ENCODE peak calls at places on chromosomes 3 and 15, in four cellular contexts. One of them, this sample, is unnamed.

GRCh38 chr3:56357266-56357665 is 111.0 kb downstream of the ERC2 start:
- DNase-seq in ovary: no peak
- DNase-seq in mammary epithelial cell: no peak
- DNase-seq in GM06990: no peak
- DNase-seq in this sample: no peak

GRCh38 chr15:87998658-87999057 is 257.9 kb downstream of the NTRK3 start:
- DNase-seq in GM06990: no peak
- DNase-seq in ovary: no peak
- DNase-seq in mammary epithelial cell: no peak
- DNase-seq in this sample: no peak

GRCh38 chr3:54966979-54967378 is 39.1 kb upstream of the LRTM1 start:
- DNase-seq in ovary: no peak
- DNase-seq in GM06990: no peak
- DNase-seq in mammary epithelial cell: no peak
- DNase-seq in this sample: no peak

GRCh38 chr15:67946701-67947100 is 106.9 kb upstream of the RNU6-1 start:
- DNase-seq in GM06990: no peak
- DNase-seq in mammary epithelial cell: no peak
- DNase-seq in ovary: no peak
- DNase-seq in this sample: no peak

GRCh38 chr3:133799794-133800585 is 5.6 kb upstream of the SRPRB start:
- DNase-seq in mammary epithelial cell: peak
- DNase-seq in GM06990: no peak
- DNase-seq in ovary: no peak
- DNase-seq in this sample: no peak

GRCh38 chr15:36407647-36408046 is 171.8 kb upstream of the CDIN1 start:
- DNase-seq in ovary: no peak
- DNase-seq in mammary epithelial cell: peak
- DNase-seq in GM06990: no peak
- DNase-seq in this sample: no peak

GRCh38 chr15:88605507-88606436 is 15.4 kb upstream of the AEN start:
- DNase-seq in GM06990: no peak
- DNase-seq in mammary epithelial cell: peak
- DNase-seq in ovary: peak
- DNase-seq in this sample: peak

GRCh38 chr3:58607816-58608215 is 30.6 kb upstream of the FAM107A start:
- DNase-seq in GM06990: no peak
- DNase-seq in mammary epithelial cell: peak
- DNase-seq in ovary: no peak
- DNase-seq in this sample: no peak

GRCh38 chr3:24682141-24682547 is 187.5 kb upstream of the THRB start:
- DNase-seq in GM06990: no peak
- DNase-seq in mammary epithelial cell: peak
- DNase-seq in ovary: no peak
- DNase-seq in this sample: no peak

GRCh38 chr3:190855151-190855550 is 7.3 kb downstream of the GMNC start:
- DNase-seq in ovary: no peak
- DNase-seq in GM06990: no peak
- DNase-seq in mammary epithelial cell: no peak
- DNase-seq in this sample: no peak
- TF ChIP-seq CTCF in ovary: no peak
- TF ChIP-seq CTCF in GM06990: no peak
- TF ChIP-seq CTCF in mammary epithelial cell: no peak
- TF ChIP-seq CTCF in this sample: no peak

GRCh38 chr3:171646357-171647133 is 163.7 kb downstream of the PLD1 start:
- DNase-seq in GM06990: no peak
- DNase-seq in mammary epithelial cell: peak
- DNase-seq in ovary: no peak
- DNase-seq in this sample: peak
- TF ChIP-seq CTCF in GM06990: peak
- TF ChIP-seq CTCF in mammary epithelial cell: peak
- TF ChIP-seq CTCF in ovary: peak
- TF ChIP-seq CTCF in this sample: peak

GRCh38 chr3:100306695-100307094 is 27.9 kb upstream of the NIT2 start:
- DNase-seq in mammary epithelial cell: no peak
- DNase-seq in ovary: no peak
- DNase-seq in GM06990: no peak
- DNase-seq in this sample: no peak

GRCh38 chr3:100311011-100311410 is 23.5 kb upstream of the NIT2 start:
- DNase-seq in ovary: no peak
- DNase-seq in mammary epithelial cell: no peak
- DNase-seq in GM06990: no peak
- DNase-seq in this sample: no peak

GRCh38 chr3:100310355-100310965 is 24.1 kb upstream of the NIT2 start:
- DNase-seq in GM06990: no peak
- DNase-seq in ovary: no peak
- DNase-seq in mammary epithelial cell: no peak
- DNase-seq in this sample: no peak
- TF ChIP-seq CTCF in GM06990: no peak
- TF ChIP-seq CTCF in ovary: no peak
- TF ChIP-seq CTCF in mammary epithelial cell: no peak
- TF ChIP-seq CTCF in this sample: no peak

DNA sequence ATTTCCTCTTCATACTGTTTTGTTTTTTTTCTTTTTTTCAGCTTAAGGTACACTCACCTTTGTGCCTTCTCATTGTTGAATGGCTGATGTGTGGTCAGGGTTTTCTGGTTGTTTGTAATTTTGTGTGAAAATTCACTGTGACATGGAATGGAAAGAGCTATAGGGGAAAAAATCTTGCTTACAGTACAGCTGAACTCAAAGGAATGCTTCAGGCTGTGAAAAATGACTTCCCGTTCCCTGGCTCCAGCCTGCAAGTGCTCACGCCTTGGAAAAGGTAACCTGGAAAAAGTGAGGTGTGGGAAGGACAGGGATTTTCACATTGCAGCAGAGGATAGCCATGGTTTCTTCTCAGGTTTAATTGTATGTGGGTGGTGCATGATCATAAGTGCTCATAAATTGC is 228.6 kb upstream of the RASGRP1 start:
- DNase-seq in ovary: no peak
- DNase-seq in mammary epithelial cell: no peak
- DNase-seq in GM06990: no peak
- DNase-seq in this sample: no peak
- TF ChIP-seq CTCF in ovary: no peak
- TF ChIP-seq CTCF in mammary epithelial cell: no peak
- TF ChIP-seq CTCF in GM06990: no peak
- TF ChIP-seq CTCF in this sample: no peak

GRCh38 chr3:72265250-72265649 is 480.3 kb upstream of the PROK2 start:
- DNase-seq in GM06990: no peak
- DNase-seq in mammary epithelial cell: no peak
- DNase-seq in ovary: no peak
- DNase-seq in this sample: no peak
- TF ChIP-seq CTCF in GM06990: peak
- TF ChIP-seq CTCF in mammary epithelial cell: peak
- TF ChIP-seq CTCF in ovary: no peak
- TF ChIP-seq CTCF in this sample: no peak

GRCh38 chr3:162845918-162846317 is 1349.3 kb downstream of the OTOL1 start:
- DNase-seq in ovary: no peak
- DNase-seq in GM06990: no peak
- DNase-seq in mammary epithelial cell: no peak
- DNase-seq in this sample: no peak

GRCh38 chr3:162842817-162843216 is 1346.2 kb downstream of the OTOL1 start:
- DNase-seq in mammary epithelial cell: no peak
- DNase-seq in GM06990: no peak
- DNase-seq in ovary: no peak
- DNase-seq in this sample: no peak

GRCh38 chr3:162847511-162847910 is 1350.9 kb downstream of the OTOL1 start:
- DNase-seq in GM06990: no peak
- DNase-seq in mammary epithelial cell: no peak
- DNase-seq in ovary: no peak
- DNase-seq in this sample: no peak
- TF ChIP-seq CTCF in GM06990: no peak
- TF ChIP-seq CTCF in mammary epithelial cell: no peak
- TF ChIP-seq CTCF in ovary: no peak
- TF ChIP-seq CTCF in this sample: no peak

GRCh38 chr3:11718582-11719405 is 75.1 kb upstream of the VGLL4 start:
- DNase-seq in GM06990: peak
- DNase-seq in ovary: peak
- DNase-seq in mammary epithelial cell: peak
- DNase-seq in this sample: peak
- TF ChIP-seq CTCF in GM06990: no peak
- TF ChIP-seq CTCF in ovary: no peak
- TF ChIP-seq CTCF in mammary epithelial cell: no peak
- TF ChIP-seq CTCF in this sample: no peak

GRCh38 chr15:59611277-59612260 is at the start of gene GCNT3:
- DNase-seq in GM06990: no peak
- DNase-seq in mammary epithelial cell: peak
- DNase-seq in ovary: no peak
- DNase-seq in this sample: peak

GRCh38 chr15:59615661-59616060 is 4.1 kb downstream of the GCNT3 start:
- DNase-seq in mammary epithelial cell: no peak
- DNase-seq in ovary: no peak
- DNase-seq in GM06990: no peak
- DNase-seq in this sample: no peak

GRCh38 chr15:59614153-59614552 is 2.6 kb downstream of the GCNT3 start:
- DNase-seq in ovary: no peak
- DNase-seq in mammary epithelial cell: no peak
- DNase-seq in GM06990: no peak
- DNase-seq in this sample: no peak

GRCh38 chr15:59622289-59622688 is 10.7 kb downstream of the GCNT3 start:
- DNase-seq in mammary epithelial cell: peak
- DNase-seq in ovary: no peak
- DNase-seq in GM06990: peak
- DNase-seq in this sample: peak

GRCh38 chr15:59616390-59616789 is 4.8 kb downstream of the GCNT3 start:
- DNase-seq in mammary epithelial cell: no peak
- DNase-seq in GM06990: no peak
- DNase-seq in ovary: no peak
- DNase-seq in this sample: no peak
- TF ChIP-seq CTCF in mammary epithelial cell: peak
- TF ChIP-seq CTCF in GM06990: peak
- TF ChIP-seq CTCF in ovary: no peak
- TF ChIP-seq CTCF in this sample: no peak

This sample was measured in GM10248.